ENCODE peak calls at places on chromosomes 2 and 18, in eight cellular contexts. D is neural progenitor cell, X is HCT116, T is OCI-LY7, R is MM.1S, E is GM23338, I is SK-N-SH, Z is PC-3. N is an unnamed sample.

GRCh38 chr2:98730053-98730850 is 680 bp downstream of the MGAT4A start:
- DNase-seq in D (peak; percentile 58), X (no peak), T (peak; percentile 74), R (peak; percentile 43), E (peak; percentile 38), I (peak; percentile 73), Z (peak; percentile 53), N (peak; percentile 23)

GRCh38 chr18:12121175-12122095 is 27.8 kb downstream of the ANKRD62 start:
- DNase-seq in D (peak; percentile 64), X (peak; percentile 7), T (no peak), R (no peak), E (peak; percentile 88), I (no peak), Z (peak; percentile 39), N (peak; percentile 30)

GRCh38 chr2:182066439-182067061 is 80.9 kb downstream of the PPP1R1C start:
- DNase-seq in D (no peak), X (no peak), T (no peak), R (no peak), E (no peak), I (peak; percentile 8), Z (peak; percentile 88), N (peak; percentile 80)

GRCh38 chr2:222167762-222168161 is 131.0 kb downstream of the PAX3 start:
- DNase-seq in D (no peak), X (no peak), T (no peak), R (no peak), E (no peak), I (no peak), Z (no peak), N (no peak)

GRCh38 chr2:163610817-163611556 is 124.8 kb downstream of the FIGN start:
- DNase-seq in D (peak; percentile 16), X (peak; percentile 6), T (peak; percentile 7), R (no peak), E (peak; percentile 64), I (peak; percentile 9), Z (peak; percentile 32), N (no peak)

GRCh38 chr2:69798909-69799526 is 30.4 kb upstream of the GMCL1 start:
- DNase-seq in D (peak; percentile 29), X (no peak), T (peak; percentile 23), R (peak; percentile 76), E (no peak), I (no peak), Z (no peak), N (peak; percentile 80)

GRCh38 chr2:45765847-45766254 is 114.4 kb downstream of the PRKCE start:
- DNase-seq in D (no peak), X (no peak), T (no peak), R (no peak), E (no peak), I (peak; percentile 62), Z (no peak), N (no peak)

GRCh38 chr2:205808493-205809121 is 126.3 kb downstream of the NRP2 start:
- DNase-seq in D (no peak), X (no peak), T (no peak), R (no peak), E (no peak), I (no peak), Z (no peak), N (peak; percentile 37)

GRCh38 chr2:35871672-35872071 is 483.9 kb upstream of the CRIM1 start:
- DNase-seq in D (no peak), X (peak; percentile 1), T (no peak), R (no peak), E (peak; percentile 41), I (peak; percentile 19), Z (peak; percentile 61), N (peak; percentile 49)

GRCh38 chr2:235614900-235615712 is 121.3 kb downstream of the AGAP1 start:
- DNase-seq in D (no peak), X (no peak), T (no peak), R (no peak), E (no peak), I (no peak), Z (no peak), N (peak; percentile 95)

GRCh38 chr2:63064197-63064596 is 13.6 kb downstream of the OTX1 start:
- DNase-seq in D (no peak), X (no peak), T (no peak), R (no peak), E (no peak), I (no peak), Z (peak; percentile 27), N (no peak)

GRCh38 chr2:98702127-98702802 is 28.7 kb downstream of the MGAT4A start:
- DNase-seq in D (no peak), X (no peak), T (no peak), R (no peak), E (no peak), I (peak; percentile 16), Z (no peak), N (no peak)

GRCh38 chr18:39753178-39753577 is 2187.6 kb upstream of the CELF4 start:
- DNase-seq in D (no peak), X (no peak), T (no peak), R (no peak), E (no peak), I (no peak), Z (no peak), N (no peak)

GRCh38 chr18:29154196-29154757 is 977.3 kb upstream of the CDH2 start:
- DNase-seq in D (no peak), X (no peak), T (no peak), R (no peak), E (no peak), I (no peak), Z (no peak), N (peak; percentile 71)

GRCh38 chr18:64110692-64111480 is 38.0 kb downstream of the LINC00305 start:
- DNase-seq in D (no peak), X (no peak), T (no peak), R (no peak), E (no peak), I (no peak), Z (no peak), N (peak; percentile 36)

GRCh38 chr2:46772500-46772899 is 143.1 kb downstream of the MCFD2 start:
- DNase-seq in D (no peak), X (no peak), T (no peak), R (no peak), E (no peak), I (no peak), Z (no peak), N (no peak)

GRCh38 chr2:28390241-28390856 is 2.3 kb upstream of the FOSL2 start:
- DNase-seq in D (peak; percentile 79), X (peak; percentile 70), T (peak; percentile 60), R (peak; percentile 88), E (peak; percentile 77), I (peak; percentile 91), Z (peak; percentile 76), N (peak; percentile 94)

GRCh38 chr2:28391564-28392296 is 928 bp upstream of the FOSL2 start:
- DNase-seq in D (peak; percentile 66), X (peak; percentile 65), T (peak; percentile 68), R (peak; percentile 87), E (peak; percentile 80), I (peak; percentile 91), Z (peak; percentile 81), N (peak; percentile 93)

GRCh38 chr2:28392297-28393114 is at the start of gene FOSL2:
- DNase-seq in D (peak; percentile 93), X (peak; percentile 99), T (peak; percentile 84), R (peak; percentile 97), E (peak; percentile 95), I (peak; percentile 98), Z (peak; percentile 99), N (peak; percentile 99)

GRCh38 chr2:28389399-28390240 is 3.0 kb upstream of the FOSL2 start:
- DNase-seq in D (peak; percentile 51), X (no peak), T (no peak), R (no peak), E (peak; percentile 47), I (peak; percentile 89), Z (no peak), N (no peak)

DNA sequence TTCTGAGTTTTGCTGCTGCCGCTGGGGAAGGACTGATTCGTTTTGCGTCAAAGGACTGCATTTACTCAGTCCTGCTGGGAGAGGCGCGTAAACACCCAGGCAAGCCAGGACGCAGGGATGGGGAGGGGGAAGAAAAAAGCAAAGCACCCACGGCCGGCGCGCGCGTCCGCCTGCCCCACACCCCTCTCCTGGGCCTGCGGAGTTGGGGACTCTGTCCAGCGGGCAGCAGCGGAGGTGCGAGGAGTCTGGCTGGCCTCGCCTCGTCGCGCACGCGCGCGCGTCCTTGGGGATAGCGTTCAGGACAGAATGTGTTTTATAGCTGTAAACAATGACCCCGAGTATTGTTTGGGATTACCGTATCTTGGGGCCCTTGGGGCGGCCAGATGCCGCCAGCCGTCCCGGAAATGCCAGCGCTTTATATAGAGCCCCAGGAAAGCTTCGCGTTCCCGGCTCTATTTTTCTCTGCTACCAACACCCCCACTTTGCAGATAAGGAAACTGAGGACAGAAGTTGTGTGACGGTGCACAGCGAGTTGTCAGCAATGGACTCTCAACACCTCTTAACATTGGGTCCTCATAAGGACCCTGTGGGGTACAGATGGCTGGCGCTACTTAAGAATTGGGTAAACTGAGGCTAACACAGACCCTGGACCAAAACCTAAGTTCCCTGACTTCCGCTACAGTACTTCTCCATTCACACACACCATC is 1.6 kb upstream of the FOSL2 start:
- DNase-seq in D (peak; percentile 79), X (no peak), T (peak; percentile 6), R (peak; percentile 49), E (peak; percentile 55), I (peak; percentile 84), Z (peak; percentile 60), N (peak; percentile 88)
- TF ChIP-seq EZH2phosphoT487 in D (no peak), X (no peak), T (no peak), R (no peak), E (no peak), I (no peak), Z (no peak), N (no peak)

GRCh38 chr2:217910875-217911212 is 92.0 kb downstream of the TNS1 start:
- DNase-seq in D (no peak), X (no peak), T (no peak), R (no peak), E (no peak), I (no peak), Z (no peak), N (no peak)
- H4K20me1 ChIP-seq in D (no peaks in the 10 kb centered on the region), X (no peaks in the 10 kb centered on the region), T (no peaks in the 10 kb centered on the region), R (no peaks in the 10 kb centered on the region), E (no peaks in the 10 kb centered on the region), I (peaks cover 66% of the 10 kb centered on the region), Z (no peaks in the 10 kb centered on the region), N (no peaks in the 10 kb centered on the region)

GRCh38 chr18:57433492-57434176 is 1.5 kb upstream of the ONECUT2 start:
- DNase-seq in D (no peak), X (no peak), T (no peak), R (no peak), E (peak; percentile 9), I (no peak), Z (peak; percentile 39), N (peak; percentile 6)
- H3K4me3 ChIP-seq in D (peak overlapping the region; percentile 2), X (peak overlapping the region; percentile 73), T (no peak overlapping the region), R (no peak overlapping the region), E (peak overlapping the region; percentile 67), I (peak overlapping the region; percentile 69), Z (peak overlapping the region; percentile 80), N (no peak overlapping the region)

DNA sequence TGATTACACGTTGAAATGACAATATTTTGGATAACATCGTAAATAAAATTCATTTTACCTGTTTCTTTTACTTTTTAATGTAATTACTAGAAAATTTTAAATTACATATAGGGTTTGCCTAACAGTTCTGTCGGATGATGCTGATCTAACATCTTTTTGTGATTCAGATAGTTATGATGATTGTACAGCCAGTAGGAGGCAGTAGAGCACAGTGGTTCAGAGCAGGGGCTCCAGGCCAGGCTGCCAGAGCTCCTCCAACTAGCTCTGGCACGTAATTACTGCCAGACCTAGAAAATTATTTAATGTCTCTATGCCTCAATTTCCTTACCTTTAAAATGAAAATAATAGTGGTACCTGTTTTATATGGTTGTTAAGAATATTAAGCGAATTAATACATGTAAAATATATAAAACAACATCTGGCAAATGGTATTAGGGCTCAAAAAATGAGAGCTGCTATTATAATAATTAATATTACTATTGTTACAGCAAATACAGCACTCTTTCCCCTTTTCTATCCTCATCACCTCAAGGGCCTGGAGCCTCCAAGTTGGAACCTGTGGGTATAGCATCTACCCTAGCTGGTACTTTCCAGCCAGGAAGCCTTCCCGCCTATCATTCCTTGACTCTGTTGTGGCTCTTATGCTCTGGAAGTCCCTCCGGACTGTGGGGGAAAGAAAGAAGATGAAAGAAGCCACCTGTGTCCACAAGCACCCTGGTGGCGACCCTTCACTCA is 47.7 kb upstream of the PLA2R1 start:
- DNase-seq in D (peak; percentile 85), X (peak; percentile 59), T (peak; percentile 59), R (peak; percentile 75), E (peak; percentile 84), I (peak; percentile 71), Z (peak; percentile 86), N (peak; percentile 90)
- TF ChIP-seq EZH2phosphoT487 in D (no peak), X (no peak), T (no peak), R (no peak), E (no peak), I (no peak), Z (no peak), N (no peak)